ENCODE peak calls at places on chromosomes 3 and 15, in eight cellular contexts. E is activated CD8-positive, alpha-beta memory T cell treated with anti-CD3 and anti-CD28 coated beads, Interleukin-2, amount 50 U/mL, for 4 hours; W is renal cortical epithelial cell; L is endothelial cell; V is transverse colon; Y is retina; X is AG04450; G is T-helper 2 cell. F is an unnamed sample.

GRCh38 chr3:124174463-124174862 is 182.5 kb upstream of the ROPN1 start:
- DNase-seq in E (no peak), W (peak), L (no peak), V (no peak), Y (peak), X (no peak), G (no peak), F (no peak)

GRCh38 chr3:71896751-71897150 is 111.8 kb upstream of the PROK2 start:
- DNase-seq in E (no peak), W (no peak), L (no peak), V (no peak), Y (no peak), X (no peak), G (no peak), F (no peak)

GRCh38 chr15:67824157-67824899 is 981 bp upstream of the SKOR1 start:
- DNase-seq in E (no peak), W (no peak), L (no peak), V (no peak), Y (peak), X (no peak), G (no peak), F (no peak)

GRCh38 chr15:39009740-39010139 is 445.1 kb upstream of the RASGRP1 start:
- DNase-seq in E (no peak), W (no peak), L (no peak), V (no peak), Y (no peak), X (no peak), G (no peak), F (no peak)

GRCh38 chr3:38468811-38469210 is 15.1 kb downstream of the ACVR2B start:
- DNase-seq in E (no peak), W (no peak), L (no peak), V (peak), Y (no peak), X (no peak), G (no peak), F (no peak)

GRCh38 chr3:160956785-160957184 is 148.4 kb downstream of the B3GALNT1 start:
- DNase-seq in E (no peak), W (peak), L (no peak), V (no peak), Y (no peak), X (no peak), G (no peak), F (no peak)

GRCh38 chr15:57903626-57904025 is 161.9 kb downstream of the ALDH1A2 start:
- DNase-seq in E (no peak), W (no peak), L (no peak), V (no peak), Y (no peak), X (no peak), G (no peak), F (no peak)

GRCh38 chr3:72274511-72275295 is 489.8 kb upstream of the PROK2 start:
- DNase-seq in E (no peak), W (no peak), L (no peak), V (peak), Y (no peak), X (peak), G (no peak), F (no peak)

GRCh38 chr15:90666135-90666909 is 50.8 kb upstream of the BLM start:
- DNase-seq in E (no peak), W (no peak), L (no peak), V (no peak), Y (no peak), X (no peak), G (no peak), F (no peak)

GRCh38 chr3:41158947-41159346 is 40.4 kb upstream of the CTNNB1 start:
- DNase-seq in E (no peak), W (peak), L (no peak), V (peak), Y (no peak), X (no peak), G (no peak), F (peak)

GRCh38 chr3:14256561-14257342 is 78.1 kb downstream of the LSM3 start:
- DNase-seq in E (no peak), W (peak), L (no peak), V (peak), Y (peak), X (no peak), G (no peak), F (no peak)

GRCh38 chr3:151197981-151198767 is 4.8 kb downstream of the GPR171 start:
- DNase-seq in E (no peak), W (peak), L (no peak), V (no peak), Y (no peak), X (peak), G (no peak), F (peak)

GRCh38 chr3:98812851-98813374 is 49.8 kb downstream of the ST3GAL6 start:
- DNase-seq in E (no peak), W (peak), L (no peak), V (no peak), Y (peak), X (no peak), G (no peak), F (no peak)

GRCh38 chr15:62459875-62460274 is 294.8 kb upstream of the C2CD4B start:
- DNase-seq in E (no peak), W (no peak), L (no peak), V (no peak), Y (no peak), X (no peak), G (no peak), F (no peak)

GRCh38 chr15:56064152-56064551 is 70.7 kb upstream of the NEDD4 start:
- DNase-seq in E (no peak), W (no peak), L (no peak), V (no peak), Y (no peak), X (no peak), G (no peak), F (no peak)

GRCh38 chr3:161602451-161602850 is 105.8 kb downstream of the OTOL1 start:
- DNase-seq in E (no peak), W (no peak), L (no peak), V (no peak), Y (no peak), X (no peak), G (no peak), F (no peak)

GRCh38 chr3:12870942-12871341 is 29.6 kb upstream of the RPL32 start:
- DNase-seq in E (no peak), W (no peak), L (no peak), V (peak), Y (no peak), X (no peak), G (no peak), F (no peak)

GRCh38 chr3:183303725-183304124 is 50.7 kb downstream of the B3GNT5 start:
- DNase-seq in E (no peak), W (no peak), L (no peak), V (no peak), Y (no peak), X (no peak), G (no peak), F (no peak)

GRCh38 chr15:65195542-65196026 is 10.4 kb upstream of the CLPX start:
- DNase-seq in E (no peak), W (no peak), L (no peak), V (no peak), Y (no peak), X (no peak), G (no peak), F (no peak)